ENCODE peak calls at places on chromosome 18, in nine cellular contexts. T, J, Y, K, L, U, N, R and D are unnamed samples.

GRCh38 chr18:49285627-49286026 is 174.8 kb downstream of the DYM start:
- DNase-seq in N (no peak), R (no peak), T (no peak), L (no peak), J (no peak), U (no peak), K (no peak), Y (no peak), D (no peak)

GRCh38 chr18:31977270-31977872 is 34.4 kb upstream of the TRAPPC8 start:
- DNase-seq in J (no peak), R (no peak), L (peak), K (peak), T (no peak), Y (no peak), N (no peak), U (no peak), D (peak)

GRCh38 chr18:39746201-39746600 is 2180.6 kb upstream of the CELF4 start:
- DNase-seq in K (no peak), R (no peak), T (no peak), U (no peak), J (no peak), Y (no peak), L (no peak), N (no peak), D (no peak)

GRCh38 chr18:28269750-28270149 is 92.8 kb upstream of the CDH2 start:
- DNase-seq in T (no peak), N (no peak), L (no peak), R (no peak), K (no peak), J (no peak), Y (no peak), U (no peak), D (no peak)

GRCh38 chr18:48392266-48392665 is 16.9 kb downstream of the ZBTB7C start:
- DNase-seq in U (no peak), R (no peak), N (no peak), K (no peak), Y (no peak), T (no peak), J (no peak), L (no peak), D (no peak)

GRCh38 chr18:55494899-55495298 is 93.1 kb downstream of the TCF4 start:
- DNase-seq in T (no peak), K (no peak), L (no peak), N (no peak), R (no peak), U (no peak), J (no peak), Y (no peak), D (no peak)

GRCh38 chr18:32803571-32803970 is 30.7 kb upstream of the KLHL14 start:
- DNase-seq in T (no peak), L (no peak), J (no peak), R (no peak), N (no peak), U (no peak), K (no peak), Y (peak), D (no peak)

GRCh38 chr18:35029770-35030169 is 11.4 kb upstream of the MAPRE2 start:
- DNase-seq in J (no peak), U (no peak), N (no peak), T (no peak), K (no peak), R (no peak), Y (no peak), L (no peak), D (peak)

GRCh38 chr18:55753643-55754255 is 165.8 kb upstream of the TCF4 start:
- DNase-seq in J (no peak), R (no peak), L (peak), U (no peak), T (peak), K (no peak), Y (no peak), N (no peak), D (no peak)

GRCh38 chr18:10006261-10006903 is 92.6 kb downstream of the VAPA start:
- DNase-seq in N (no peak), Y (no peak), T (no peak), K (no peak), R (no peak), U (no peak), J (no peak), L (peak), D (no peak)

GRCh38 chr18:10261315-10262276 is 192.8 kb upstream of the APCDD1 start:
- DNase-seq in R (no peak), T (no peak), N (no peak), L (no peak), Y (no peak), J (no peak), K (no peak), U (no peak), D (no peak)

GRCh38 chr18:26640541-26640940 is 92.2 kb upstream of the KCTD1 start:
- DNase-seq in R (no peak), J (no peak), U (peak), T (no peak), N (no peak), Y (no peak), K (no peak), L (no peak), D (no peak)

GRCh38 chr18:7349181-7349837 is 118.4 kb downstream of the LRRC30 start:
- DNase-seq in Y (no peak), K (no peak), J (no peak), L (no peak), R (no peak), N (no peak), U (no peak), T (no peak), D (no peak)

GRCh38 chr18:76571689-76572088 is 76.6 kb upstream of the ZNF516 start:
- DNase-seq in N (no peak), J (no peak), U (no peak), T (no peak), R (no peak), Y (no peak), L (no peak), K (no peak), D (no peak)

GRCh38 chr18:63965716-63966330 is 4.1 kb upstream of the SERPINB8 start:
- DNase-seq in T (no peak), Y (no peak), U (no peak), J (no peak), N (no peak), K (no peak), R (no peak), L (no peak), D (no peak)

GRCh38 chr18:32610116-32610630 is 139.5 kb upstream of the GAREM1 start:
- DNase-seq in Y (no peak), N (no peak), T (no peak), R (no peak), L (no peak), K (no peak), U (no peak), J (no peak), D (no peak)

GRCh38 chr18:48167901-48168300 is 237.4 kb upstream of the SMAD2 start:
- DNase-seq in T (no peak), K (peak), J (peak), U (no peak), N (no peak), Y (no peak), R (no peak), L (no peak), D (no peak)

GRCh38 chr18:41767960-41768359 is 187.1 kb upstream of the PIK3C3 start:
- DNase-seq in Y (no peak), R (no peak), L (peak), K (no peak), J (no peak), N (no peak), U (no peak), T (no peak), D (peak)

GRCh38 chr18:49813071-49813320 is 337 bp downstream of the ACAA2 start:
- DNase-seq in L (peak), R (peak), N (no peak), J (peak), T (no peak), Y (no peak), U (peak), K (peak), D (peak)

GRCh38 chr18:8882632-8883408 is 177.5 kb downstream of the MTCL1 start:
- DNase-seq in U (no peak), Y (no peak), N (no peak), L (peak), K (no peak), R (no peak), J (no peak), T (no peak), D (peak)

GRCh38 chr18:34543356-34543755 is 166.7 kb upstream of the DTNA start:
- DNase-seq in N (no peak), R (no peak), L (no peak), K (no peak), Y (no peak), T (no peak), U (no peak), J (no peak), D (no peak)

GRCh38 chr18:34959989-34960388 is 81.2 kb upstream of the MAPRE2 start:
- DNase-seq in K (no peak), T (no peak), L (no peak), U (no peak), J (no peak), R (no peak), Y (no peak), N (no peak), D (no peak)

GRCh38 chr18:70425236-70425635 is 136.4 kb downstream of the SOCS6 start:
- DNase-seq in L (no peak), T (no peak), N (no peak), K (no peak), R (no peak), U (no peak), J (no peak), Y (no peak), D (no peak)

GRCh38 chr18:11849279-11849678 is 1.9 kb upstream of the CHMP1B start:
- DNase-seq in Y (no peak), L (no peak), R (no peak), K (no peak), U (no peak), N (no peak), J (no peak), T (no peak), D (no peak)

GRCh38 chr18:11850821-11851155 is 425 bp upstream of the CHMP1B start:
- DNase-seq in J (no peak), T (no peak), N (no peak), K (no peak), U (no peak), R (no peak), Y (no peak), L (no peak), D (no peak)

GRCh38 chr18:11852048-11852341 is 782 bp downstream of the CHMP1B start:
- DNase-seq in T (no peak), N (no peak), K (no peak), J (no peak), Y (no peak), R (no peak), L (no peak), U (no peak), D (no peak)

GRCh38 chr18:11851156-11852047 is at the start of gene CHMP1B:
- DNase-seq in N (peak), R (peak), Y (peak), J (peak), T (peak), U (peak), K (peak), L (peak), D (peak)

DNA sequence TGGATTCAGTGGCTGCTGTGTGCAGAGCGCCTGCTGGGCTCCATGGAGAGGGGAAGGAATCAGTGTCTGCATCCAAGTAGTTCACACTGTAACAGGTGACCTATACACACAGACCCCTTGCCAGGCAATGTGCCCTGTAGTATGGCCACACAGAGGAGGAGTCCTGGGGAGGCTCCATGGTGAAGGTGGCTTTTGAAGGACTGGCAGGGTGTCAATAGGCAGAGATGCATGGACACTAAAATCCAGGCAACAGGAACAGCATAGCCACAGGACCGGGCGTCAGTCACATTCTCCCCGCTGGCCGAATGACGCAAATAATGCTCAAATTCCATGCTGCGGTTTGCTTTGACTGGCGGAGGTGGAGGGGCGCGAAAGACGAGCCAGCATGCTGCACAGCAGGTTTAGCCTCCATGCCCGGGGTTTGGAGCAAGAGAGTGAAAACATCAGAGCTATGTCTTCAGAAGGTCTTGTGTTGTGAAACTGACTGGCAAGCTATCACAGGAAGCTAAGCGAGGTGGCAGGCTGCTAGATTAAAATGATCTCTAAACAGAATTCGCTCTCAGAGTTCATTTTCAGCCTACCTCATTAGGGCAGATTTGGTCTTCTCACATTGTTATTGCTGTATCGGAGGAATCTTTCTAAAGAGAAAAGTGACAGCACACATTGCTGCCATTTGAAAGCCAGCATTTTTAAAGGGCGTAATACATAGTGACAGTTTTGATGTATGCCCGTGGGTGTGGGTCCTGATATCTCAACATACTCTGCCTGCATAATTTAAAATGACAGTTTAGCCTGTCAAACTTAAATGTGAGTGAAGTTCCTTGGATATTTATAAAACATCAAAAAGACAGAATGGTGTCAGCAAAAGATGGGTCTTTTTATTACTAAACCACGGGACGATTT is 1.1 kb upstream of the CHMP1B start:
- DNase-seq in N (peak), L (peak), T (peak), U (peak), K (peak), Y (no peak), R (peak), J (peak), D (peak)
- TF ChIP-seq POLR2A in N (no peak), L (no peak), T (no peak), U (peak), K (no peak), Y (no peak), R (no peak), J (peak), D (peak)

GRCh38 chr18:21747764-21748693 is 7.4 kb downstream of the MIB1 start:
- DNase-seq in J (no peak), N (no peak), L (no peak), K (no peak), T (no peak), U (no peak), Y (no peak), R (no peak), D (no peak)
- TF ChIP-seq POLR2A in J (no peak), N (no peak), L (no peak), K (no peak), T (no peak), U (no peak), Y (no peak), R (no peak), D (no peak)

GRCh38 chr18:22913861-22914260 is 19.3 kb upstream of the RBBP8 start:
- DNase-seq in R (no peak), L (no peak), N (peak), T (no peak), Y (no peak), J (peak), K (no peak), U (peak), D (no peak)
- TF ChIP-seq POLR2A in R (no peak), L (no peak), N (no peak), T (no peak), Y (no peak), J (no peak), K (no peak), U (peak), D (no peak)

GRCh38 chr18:12377556-12378553 is 828 bp upstream of the AFG3L2 start:
- DNase-seq in Y (no peak), R (peak), U (no peak), J (no peak), N (no peak), L (no peak), T (peak), K (no peak), D (no peak)
- TF ChIP-seq POLR2A in Y (no peak), R (peak), U (no peak), J (no peak), N (no peak), L (peak), T (peak), K (no peak), D (peak)

DNA sequence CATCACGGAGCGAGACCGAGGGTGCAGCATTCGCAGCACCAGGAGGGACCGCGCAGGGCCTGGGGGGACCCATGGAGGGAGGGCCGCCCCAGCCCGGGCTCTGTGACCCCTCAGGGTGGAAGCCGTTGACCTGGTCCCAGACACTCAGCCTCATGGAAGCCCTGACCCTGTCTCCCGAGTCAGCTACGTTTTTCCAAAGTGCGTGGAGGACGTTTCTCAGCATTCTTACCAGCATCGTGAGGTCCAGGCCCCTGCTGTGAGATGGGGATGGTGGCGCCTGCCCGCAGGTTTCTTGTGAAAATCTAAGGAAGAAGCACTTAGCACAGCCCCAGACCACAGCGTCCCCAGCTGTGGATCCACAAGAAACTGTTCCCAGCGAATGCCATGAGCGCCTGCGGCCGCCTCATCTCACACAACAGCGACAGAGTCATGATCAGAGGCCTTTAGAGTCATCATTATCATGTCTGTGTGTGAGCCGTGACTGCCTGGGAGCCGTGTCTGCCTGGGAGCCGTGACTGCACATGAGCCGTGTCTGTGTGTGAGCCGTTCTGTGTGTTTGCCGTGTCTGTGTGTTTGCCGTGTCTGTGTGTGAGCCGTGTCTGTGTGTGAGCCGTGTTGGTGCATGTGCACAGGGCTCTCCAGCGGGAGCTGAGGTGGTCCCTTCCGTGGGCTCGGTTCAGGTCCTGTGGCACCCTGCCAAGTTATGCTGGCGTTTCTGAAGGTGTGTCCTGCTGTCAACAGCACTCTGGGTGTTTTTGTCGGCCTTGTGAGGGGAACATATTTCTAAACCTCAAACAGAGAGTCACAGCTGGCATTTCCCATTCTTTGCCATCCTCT is 49.2 kb upstream of the KCNG2 start:
- DNase-seq in N (no peak), L (no peak), K (no peak), R (no peak), T (no peak), U (peak), J (no peak), Y (no peak), D (no peak)
- TF ChIP-seq POLR2A in N (no peak), L (no peak), K (no peak), R (no peak), T (no peak), U (no peak), J (no peak), Y (no peak), D (no peak)

GRCh38 chr18:36187138-36187825 is at the start of gene MOCOS:
- DNase-seq in R (peak), J (peak), T (peak), K (peak), U (peak), L (peak), Y (no peak), N (peak), D (peak)
- TF ChIP-seq POLR2A in R (no peak), J (no peak), T (peak), K (peak), U (peak), L (peak), Y (no peak), N (no peak), D (no peak)

GRCh38 chr18:23998018-23998417 is 16.5 kb upstream of the TTC39C start:
- DNase-seq in L (no peak), R (no peak), J (no peak), T (no peak), K (no peak), U (no peak), Y (no peak), N (no peak), D (no peak)

GRCh38 chr18:23992119-23992940 is 22.2 kb upstream of the TTC39C start:
- DNase-seq in L (no peak), K (peak), R (no peak), J (peak), T (no peak), U (peak), Y (no peak), N (peak), D (no peak)

GRCh38 chr18:23992941-23993280 is 21.6 kb upstream of the TTC39C start:
- DNase-seq in Y (no peak), K (no peak), L (no peak), N (no peak), J (no peak), U (no peak), R (no peak), T (no peak), D (no peak)

GRCh38 chr18:23995180-23995579 is 19.4 kb upstream of the TTC39C start:
- DNase-seq in N (no peak), L (no peak), J (no peak), R (no peak), T (no peak), Y (no peak), K (no peak), U (no peak), D (no peak)

DNA sequence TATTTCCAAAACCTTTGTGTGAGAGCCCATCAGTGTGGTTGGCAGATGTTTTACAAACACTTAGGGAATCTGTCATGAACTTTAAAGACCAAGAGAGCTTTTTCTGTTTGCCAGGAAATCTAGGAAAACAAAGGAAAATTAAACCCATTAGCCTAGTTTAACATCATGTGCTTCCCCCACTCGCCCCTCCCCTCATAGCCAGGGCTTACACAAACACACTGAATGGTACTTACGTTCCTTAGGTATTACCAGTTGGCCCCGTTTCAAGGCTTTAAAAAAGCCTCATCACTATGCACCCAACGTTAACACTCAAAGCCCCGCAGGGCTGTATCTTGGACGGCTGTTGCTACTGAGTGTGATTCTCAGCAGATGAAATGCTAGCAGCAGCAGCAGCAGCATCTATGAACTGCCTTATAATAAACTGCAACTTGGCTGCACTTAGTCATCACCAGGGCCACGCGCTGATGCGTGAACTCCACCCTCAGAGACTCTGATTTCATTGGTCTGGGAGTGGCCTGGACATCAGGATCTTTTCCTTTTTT is 20.1 kb upstream of the TTC39C start:
- DNase-seq in K (peak), U (peak), T (peak), N (no peak), L (peak), Y (no peak), R (peak), J (no peak), D (no peak)
- TF ChIP-seq POLR2A in K (no peak), U (peak), T (no peak), N (no peak), L (no peak), Y (peak), R (no peak), J (no peak), D (no peak)

GRCh38 chr18:24801011-24801410 is 340.6 kb downstream of the HRH4 start:
- DNase-seq in Y (no peak), N (no peak), L (no peak), K (no peak), R (no peak), J (no peak), T (no peak), U (no peak), D (no peak)
- TF ChIP-seq POLR2A in Y (no peak), N (no peak), L (no peak), K (no peak), R (no peak), J (no peak), T (no peak), U (no peak), D (no peak)